ENCODE peak calls at places on chromosome 1, in seven cellular contexts. One of them, this sample, is unnamed.

GRCh38 chr1:28640766-28641165 is 2.1 kb downstream of the TAF12 start:
- DNase-seq in prostate gland: no peak
- DNase-seq in CD8-positive, alpha-beta T cell: peak; percentile 54
- DNase-seq in HTR-8/SVneo: no peak
- DNase-seq in WTC11: no peak
- DNase-seq in NCI-H774: no peak
- DNase-seq in stimulated activated CD8-positive, alpha-beta memory T cell treated with anti-CD3 and anti-CD28 coated beads, Interleukin-2, amount 100 ng/mL, for 1 hour: no peak
- DNase-seq in this sample: no peak

GRCh38 chr1:160308451-160309182 is 23.7 kb upstream of the PEX19 start:
- DNase-seq in prostate gland: no peak
- DNase-seq in CD8-positive, alpha-beta T cell: no peak
- DNase-seq in HTR-8/SVneo: no peak
- DNase-seq in WTC11: no peak
- DNase-seq in NCI-H774: no peak
- DNase-seq in stimulated activated CD8-positive, alpha-beta memory T cell treated with anti-CD3 and anti-CD28 coated beads, Interleukin-2, amount 100 ng/mL, for 1 hour: no peak
- DNase-seq in this sample: no peak

GRCh38 chr1:216186816-216187215 is 236.4 kb downstream of the USH2A start:
- DNase-seq in prostate gland: no peak
- DNase-seq in CD8-positive, alpha-beta T cell: no peak
- DNase-seq in HTR-8/SVneo: no peak
- DNase-seq in WTC11: no peak
- DNase-seq in NCI-H774: no peak
- DNase-seq in stimulated activated CD8-positive, alpha-beta memory T cell treated with anti-CD3 and anti-CD28 coated beads, Interleukin-2, amount 100 ng/mL, for 1 hour: no peak
- DNase-seq in this sample: no peak

GRCh38 chr1:218164111-218164929 is 120.8 kb upstream of the RRP15 start:
- DNase-seq in prostate gland: peak; percentile 50
- DNase-seq in CD8-positive, alpha-beta T cell: no peak
- DNase-seq in HTR-8/SVneo: peak; percentile 12
- DNase-seq in WTC11: peak; percentile 88
- DNase-seq in NCI-H774: peak; percentile 61
- DNase-seq in stimulated activated CD8-positive, alpha-beta memory T cell treated with anti-CD3 and anti-CD28 coated beads, Interleukin-2, amount 100 ng/mL, for 1 hour: no peak
- DNase-seq in this sample: no peak

GRCh38 chr1:25817840-25818501 is 1.8 kb upstream of the MTFR1L start:
- DNase-seq in prostate gland: no peak
- DNase-seq in CD8-positive, alpha-beta T cell: no peak
- DNase-seq in HTR-8/SVneo: no peak
- DNase-seq in WTC11: peak; percentile 53
- DNase-seq in NCI-H774: no peak
- DNase-seq in stimulated activated CD8-positive, alpha-beta memory T cell treated with anti-CD3 and anti-CD28 coated beads, Interleukin-2, amount 100 ng/mL, for 1 hour: no peak
- DNase-seq in this sample: no peak

GRCh38 chr1:247113094-247113497 is 8.9 kb upstream of the ZNF669 start:
- DNase-seq in prostate gland: no peak
- DNase-seq in CD8-positive, alpha-beta T cell: no peak
- DNase-seq in HTR-8/SVneo: peak; percentile 67
- DNase-seq in WTC11: no peak
- DNase-seq in NCI-H774: no peak
- DNase-seq in stimulated activated CD8-positive, alpha-beta memory T cell treated with anti-CD3 and anti-CD28 coated beads, Interleukin-2, amount 100 ng/mL, for 1 hour: no peak
- DNase-seq in this sample: no peak

GRCh38 chr1:6634278-6635052 is 9.8 kb downstream of the THAP3 start:
- DNase-seq in prostate gland: peak; percentile 59
- DNase-seq in CD8-positive, alpha-beta T cell: peak; percentile 55
- DNase-seq in HTR-8/SVneo: peak; percentile 36
- DNase-seq in WTC11: peak; percentile 75
- DNase-seq in NCI-H774: no peak
- DNase-seq in stimulated activated CD8-positive, alpha-beta memory T cell treated with anti-CD3 and anti-CD28 coated beads, Interleukin-2, amount 100 ng/mL, for 1 hour: no peak
- DNase-seq in this sample: no peak

GRCh38 chr1:185241127-185241526 is 75.9 kb downstream of the IVNS1ABP start:
- DNase-seq in prostate gland: no peak
- DNase-seq in CD8-positive, alpha-beta T cell: no peak
- DNase-seq in HTR-8/SVneo: no peak
- DNase-seq in WTC11: no peak
- DNase-seq in NCI-H774: no peak
- DNase-seq in stimulated activated CD8-positive, alpha-beta memory T cell treated with anti-CD3 and anti-CD28 coated beads, Interleukin-2, amount 100 ng/mL, for 1 hour: no peak
- DNase-seq in this sample: no peak

GRCh38 chr1:167178831-167179230 is 41.9 kb upstream of the POU2F1 start:
- DNase-seq in prostate gland: no peak
- DNase-seq in CD8-positive, alpha-beta T cell: no peak
- DNase-seq in HTR-8/SVneo: no peak
- DNase-seq in WTC11: no peak
- DNase-seq in NCI-H774: no peak
- DNase-seq in stimulated activated CD8-positive, alpha-beta memory T cell treated with anti-CD3 and anti-CD28 coated beads, Interleukin-2, amount 100 ng/mL, for 1 hour: no peak
- DNase-seq in this sample: no peak

GRCh38 chr1:174550296-174550695 is 102.5 kb downstream of the GPR52 start:
- DNase-seq in prostate gland: no peak
- DNase-seq in CD8-positive, alpha-beta T cell: no peak
- DNase-seq in HTR-8/SVneo: no peak
- DNase-seq in WTC11: no peak
- DNase-seq in NCI-H774: no peak
- DNase-seq in stimulated activated CD8-positive, alpha-beta memory T cell treated with anti-CD3 and anti-CD28 coated beads, Interleukin-2, amount 100 ng/mL, for 1 hour: no peak
- DNase-seq in this sample: no peak

GRCh38 chr1:224434447-224435317 is at the start of gene WDR26:
- DNase-seq in prostate gland: peak; percentile 88
- DNase-seq in CD8-positive, alpha-beta T cell: peak; percentile 89
- DNase-seq in HTR-8/SVneo: peak; percentile 97
- DNase-seq in WTC11: peak; percentile 74
- DNase-seq in NCI-H774: peak; percentile 79
- DNase-seq in stimulated activated CD8-positive, alpha-beta memory T cell treated with anti-CD3 and anti-CD28 coated beads, Interleukin-2, amount 100 ng/mL, for 1 hour: peak; percentile 67
- DNase-seq in this sample: peak; percentile 45

GRCh38 chr1:85998105-85998504 is 158.5 kb downstream of the COL24A1 start:
- DNase-seq in prostate gland: no peak
- DNase-seq in CD8-positive, alpha-beta T cell: no peak
- DNase-seq in HTR-8/SVneo: no peak
- DNase-seq in WTC11: no peak
- DNase-seq in NCI-H774: no peak
- DNase-seq in stimulated activated CD8-positive, alpha-beta memory T cell treated with anti-CD3 and anti-CD28 coated beads, Interleukin-2, amount 100 ng/mL, for 1 hour: no peak
- DNase-seq in this sample: no peak

GRCh38 chr1:230113605-230114241 is 46.7 kb downstream of the GALNT2 start:
- DNase-seq in prostate gland: no peak
- DNase-seq in CD8-positive, alpha-beta T cell: no peak
- DNase-seq in HTR-8/SVneo: peak; percentile 82
- DNase-seq in WTC11: no peak
- DNase-seq in NCI-H774: no peak
- DNase-seq in stimulated activated CD8-positive, alpha-beta memory T cell treated with anti-CD3 and anti-CD28 coated beads, Interleukin-2, amount 100 ng/mL, for 1 hour: no peak
- DNase-seq in this sample: no peak

GRCh38 chr1:230215049-230215448 is 148.0 kb downstream of the GALNT2 start:
- DNase-seq in prostate gland: no peak
- DNase-seq in CD8-positive, alpha-beta T cell: no peak
- DNase-seq in HTR-8/SVneo: peak; percentile 15
- DNase-seq in WTC11: peak; percentile 31
- DNase-seq in NCI-H774: peak; percentile 37
- DNase-seq in stimulated activated CD8-positive, alpha-beta memory T cell treated with anti-CD3 and anti-CD28 coated beads, Interleukin-2, amount 100 ng/mL, for 1 hour: no peak
- DNase-seq in this sample: no peak